ENCODE peak calls at places on chromosomes 4 and X, in four cellular contexts. F is AG04449, J is Caki2, Q is iris pigment epithelial cell. D is an unnamed sample.

GRCh38 chr4:185110375-185110823 is 32.7 kb upstream of the SLC25A4 start:
- DNase-seq in F (no peak), J (no peak), Q (no peak), D (peak; percentile 33)

GRCh38 chr4:139419388-139419914 is 34.5 kb upstream of the RAB33B start:
- DNase-seq in F (no peak), J (no peak), Q (peak; percentile 92), D (no peak)

GRCh38 chr4:183395395-183395794 is 49.0 kb upstream of the CDKN2AIP start:
- DNase-seq in F (no peak), J (no peak), Q (no peak), D (no peak)

GRCh38 chrX:727738-728621 is 97.4 kb downstream of the SHOX start:
- DNase-seq in F (no peak), J (no peak), Q (peak; percentile 4), D (no peak)

GRCh38 chr4:87649980-87650379 is at the start of gene DMP1:
- DNase-seq in F (no peak), J (no peak), Q (no peak), D (no peak)

GRCh38 chr4:4914965-4915845 is 55.7 kb downstream of the MSX1 start:
- DNase-seq in F (no peak), J (no peak), Q (no peak), D (no peak)

GRCh38 chrX:45850775-45851433 is 650.2 kb upstream of the DIPK2B start:
- DNase-seq in F (no peak), J (peak; percentile 41), Q (peak; percentile 56), D (no peak)

GRCh38 chr4:86544313-86544966 is 49.7 kb upstream of the PTPN13 start:
- DNase-seq in F (no peak), J (no peak), Q (no peak), D (no peak)

GRCh38 chrX:87578978-87579377 is 61.4 kb downstream of the KLHL4 start:
- DNase-seq in F (no peak), J (no peak), Q (peak; percentile 4), D (no peak)

GRCh38 chrX:134580947-134581346 is 77.3 kb downstream of the PLAC1 start:
- DNase-seq in F (no peak), J (no peak), Q (no peak), D (no peak)

GRCh38 chr4:85496146-85496849 is 21.3 kb downstream of the ARHGAP24 start:
- DNase-seq in F (no peak), J (no peak), Q (peak; percentile 76), D (no peak)

D was measured in LoVo.